ENCODE peak calls at places on chromosomes 7 and 10, in six cellular contexts. One of them, this sample, is unnamed.

GRCh38 chr7:11185179-11185578 is 211.5 kb downstream of the PHF14 start:
- DNase-seq in psoas muscle: no peak
- DNase-seq in adrenal gland: no peak
- DNase-seq in lower lobe of right lung: no peak
- DNase-seq in heart right ventricle: no peak
- DNase-seq in cardiac muscle cell: no peak
- DNase-seq in this sample: no peak

GRCh38 chr10:3071405-3072198 is 4.3 kb downstream of the PFKP start:
- DNase-seq in psoas muscle: no peak
- DNase-seq in adrenal gland: peak; percentile 36
- DNase-seq in lower lobe of right lung: no peak
- DNase-seq in heart right ventricle: no peak
- DNase-seq in cardiac muscle cell: no peak
- DNase-seq in this sample: no peak

GRCh38 chr7:159026271-159027047 is 118.2 kb downstream of the VIPR2 start:
- DNase-seq in psoas muscle: no peak
- DNase-seq in adrenal gland: no peak
- DNase-seq in lower lobe of right lung: no peak
- DNase-seq in heart right ventricle: no peak
- DNase-seq in cardiac muscle cell: no peak
- DNase-seq in this sample: no peak

GRCh38 chr10:57692255-57692980 is 575.3 kb downstream of the IPMK start:
- DNase-seq in psoas muscle: no peak
- DNase-seq in adrenal gland: no peak
- DNase-seq in lower lobe of right lung: no peak
- DNase-seq in heart right ventricle: peak; percentile 5
- DNase-seq in cardiac muscle cell: peak; percentile 73
- DNase-seq in this sample: no peak

GRCh38 chr10:85857305-85857704 is 509.3 kb downstream of the GRID1 start:
- DNase-seq in psoas muscle: no peak
- DNase-seq in adrenal gland: no peak
- DNase-seq in lower lobe of right lung: no peak
- DNase-seq in heart right ventricle: no peak
- DNase-seq in cardiac muscle cell: no peak
- DNase-seq in this sample: no peak

GRCh38 chr10:104334561-104334960 is 3.7 kb downstream of the ITPRIP start:
- DNase-seq in psoas muscle: no peak
- DNase-seq in adrenal gland: no peak
- DNase-seq in lower lobe of right lung: no peak
- DNase-seq in heart right ventricle: no peak
- DNase-seq in cardiac muscle cell: no peak
- DNase-seq in this sample: no peak

GRCh38 chr10:7967035-7967434 is 87.5 kb upstream of the GATA3 start:
- DNase-seq in psoas muscle: no peak
- DNase-seq in adrenal gland: no peak
- DNase-seq in lower lobe of right lung: no peak
- DNase-seq in heart right ventricle: no peak
- DNase-seq in cardiac muscle cell: no peak
- DNase-seq in this sample: no peak

GRCh38 chr7:128982105-128982504 is 44.4 kb downstream of the IRF5 start:
- DNase-seq in psoas muscle: no peak
- DNase-seq in adrenal gland: no peak
- DNase-seq in lower lobe of right lung: no peak
- DNase-seq in heart right ventricle: no peak
- DNase-seq in cardiac muscle cell: no peak
- DNase-seq in this sample: no peak

GRCh38 chr10:29698766-29699490 is 64.2 kb upstream of the SVIL start:
- DNase-seq in psoas muscle: no peak
- DNase-seq in adrenal gland: no peak
- DNase-seq in lower lobe of right lung: no peak
- DNase-seq in heart right ventricle: no peak
- DNase-seq in cardiac muscle cell: no peak
- DNase-seq in this sample: no peak

GRCh38 chr10:61643316-61643751 is 19.4 kb upstream of the CABCOCO1 start:
- DNase-seq in psoas muscle: no peak
- DNase-seq in adrenal gland: no peak
- DNase-seq in lower lobe of right lung: no peak
- DNase-seq in heart right ventricle: no peak
- DNase-seq in cardiac muscle cell: no peak
- DNase-seq in this sample: no peak

GRCh38 chr10:132107947-132108877 is 42.5 kb downstream of the JAKMIP3 start:
- DNase-seq in psoas muscle: no peak
- DNase-seq in adrenal gland: peak; percentile 2
- DNase-seq in lower lobe of right lung: peak; percentile 35
- DNase-seq in heart right ventricle: no peak
- DNase-seq in cardiac muscle cell: no peak
- DNase-seq in this sample: no peak

GRCh38 chr7:135177021-135177696 is 6.7 kb upstream of the CYREN start:
- DNase-seq in psoas muscle: no peak
- DNase-seq in adrenal gland: no peak
- DNase-seq in lower lobe of right lung: no peak
- DNase-seq in heart right ventricle: no peak
- DNase-seq in cardiac muscle cell: no peak
- DNase-seq in this sample: no peak

GRCh38 chr7:135178364-135178763 is 7.9 kb upstream of the CYREN start:
- DNase-seq in psoas muscle: no peak
- DNase-seq in adrenal gland: no peak
- DNase-seq in lower lobe of right lung: no peak
- DNase-seq in heart right ventricle: no peak
- DNase-seq in cardiac muscle cell: no peak
- DNase-seq in this sample: no peak

GRCh38 chr7:135181261-135181928 is 10.9 kb upstream of the CYREN start:
- DNase-seq in psoas muscle: no peak
- DNase-seq in adrenal gland: no peak
- DNase-seq in lower lobe of right lung: no peak
- DNase-seq in heart right ventricle: no peak
- DNase-seq in cardiac muscle cell: no peak
- DNase-seq in this sample: no peak

GRCh38 chr7:135180122-135180521 is 9.6 kb upstream of the CYREN start:
- DNase-seq in psoas muscle: no peak
- DNase-seq in adrenal gland: no peak
- DNase-seq in lower lobe of right lung: no peak
- DNase-seq in heart right ventricle: no peak
- DNase-seq in cardiac muscle cell: no peak
- DNase-seq in this sample: no peak

GRCh38 chr7:135179321-135179925 is 8.9 kb upstream of the CYREN start:
- DNase-seq in psoas muscle: no peak
- DNase-seq in adrenal gland: no peak
- DNase-seq in lower lobe of right lung: no peak
- DNase-seq in heart right ventricle: no peak
- DNase-seq in cardiac muscle cell: no peak
- DNase-seq in this sample: no peak
- H3K9me3 ChIP-seq in psoas muscle: peaks cover 16% of the 10 kb centered on the region
- H3K9me3 ChIP-seq in adrenal gland: peaks cover 16% of the 10 kb centered on the region
- H3K9me3 ChIP-seq in lower lobe of right lung: peaks cover 32% of the 10 kb centered on the region
- H3K9me3 ChIP-seq in heart right ventricle: no peaks in the 10 kb centered on the region
- H3K9me3 ChIP-seq in cardiac muscle cell: peaks cover 4% of the 10 kb centered on the region
- H3K9me3 ChIP-seq in this sample: peaks cover 32% of the 10 kb centered on the region

DNA sequence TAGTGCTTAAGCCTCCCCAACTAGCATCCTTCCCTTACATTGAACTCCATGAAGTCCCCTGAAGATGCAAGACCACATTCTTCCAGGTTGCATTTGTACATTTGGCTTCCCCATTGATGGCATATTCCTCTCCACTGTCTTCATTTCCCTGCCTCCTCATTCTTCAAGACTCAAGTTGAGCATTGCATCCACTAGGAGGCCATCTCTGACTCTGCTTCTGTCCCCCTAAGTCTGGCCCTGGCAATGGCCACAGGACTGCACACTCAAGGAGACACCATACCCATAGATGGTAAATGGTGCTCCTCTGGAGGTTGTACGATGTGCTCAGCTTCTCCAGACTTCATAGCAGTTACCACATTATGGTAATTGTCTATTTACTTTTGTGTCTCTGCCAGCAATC is 112.5 kb downstream of the PTPRZ1 start:
- DNase-seq in psoas muscle: no peak
- DNase-seq in adrenal gland: no peak
- DNase-seq in lower lobe of right lung: no peak
- DNase-seq in heart right ventricle: no peak
- DNase-seq in cardiac muscle cell: no peak
- DNase-seq in this sample: no peak
- TF ChIP-seq CTCF in psoas muscle: no peak
- TF ChIP-seq CTCF in adrenal gland: no peak
- TF ChIP-seq CTCF in lower lobe of right lung: no peak
- TF ChIP-seq CTCF in heart right ventricle: no peak
- TF ChIP-seq CTCF in cardiac muscle cell: no peak
- TF ChIP-seq CTCF in this sample: no peak

GRCh38 chr7:68868975-68869374 is 729.3 kb upstream of the AUTS2 start:
- DNase-seq in psoas muscle: no peak
- DNase-seq in adrenal gland: no peak
- DNase-seq in lower lobe of right lung: no peak
- DNase-seq in heart right ventricle: no peak
- DNase-seq in cardiac muscle cell: no peak
- DNase-seq in this sample: no peak
- H3K9me3 ChIP-seq in psoas muscle: no peaks in the 10 kb centered on the region
- H3K9me3 ChIP-seq in adrenal gland: no peaks in the 10 kb centered on the region
- H3K9me3 ChIP-seq in lower lobe of right lung: no peaks in the 10 kb centered on the region
- H3K9me3 ChIP-seq in heart right ventricle: no peaks in the 10 kb centered on the region
- H3K9me3 ChIP-seq in cardiac muscle cell: no peaks in the 10 kb centered on the region
- H3K9me3 ChIP-seq in this sample: peaks cover 14% of the 10 kb centered on the region

GRCh38 chr7:55568613-55569268 is 3.6 kb downstream of the VOPP1 start:
- DNase-seq in psoas muscle: no peak
- DNase-seq in adrenal gland: no peak
- DNase-seq in lower lobe of right lung: no peak
- DNase-seq in heart right ventricle: no peak
- DNase-seq in cardiac muscle cell: no peak
- DNase-seq in this sample: no peak
- TF ChIP-seq CTCF in psoas muscle: no peak
- TF ChIP-seq CTCF in adrenal gland: no peak
- TF ChIP-seq CTCF in lower lobe of right lung: no peak
- TF ChIP-seq CTCF in heart right ventricle: no peak
- TF ChIP-seq CTCF in cardiac muscle cell: peak; percentile 16
- TF ChIP-seq CTCF in this sample: peak; percentile 25

GRCh38 chr7:63077841-63078240 is 920.8 kb upstream of the ZNF722 start:
- DNase-seq in psoas muscle: no peak
- DNase-seq in adrenal gland: no peak
- DNase-seq in lower lobe of right lung: no peak
- DNase-seq in heart right ventricle: no peak
- DNase-seq in cardiac muscle cell: no peak
- DNase-seq in this sample: no peak

GRCh38 chr7:63080406-63080805 is 918.2 kb upstream of the ZNF722 start:
- DNase-seq in psoas muscle: no peak
- DNase-seq in adrenal gland: no peak
- DNase-seq in lower lobe of right lung: no peak
- DNase-seq in heart right ventricle: no peak
- DNase-seq in cardiac muscle cell: no peak
- DNase-seq in this sample: no peak

DNA sequence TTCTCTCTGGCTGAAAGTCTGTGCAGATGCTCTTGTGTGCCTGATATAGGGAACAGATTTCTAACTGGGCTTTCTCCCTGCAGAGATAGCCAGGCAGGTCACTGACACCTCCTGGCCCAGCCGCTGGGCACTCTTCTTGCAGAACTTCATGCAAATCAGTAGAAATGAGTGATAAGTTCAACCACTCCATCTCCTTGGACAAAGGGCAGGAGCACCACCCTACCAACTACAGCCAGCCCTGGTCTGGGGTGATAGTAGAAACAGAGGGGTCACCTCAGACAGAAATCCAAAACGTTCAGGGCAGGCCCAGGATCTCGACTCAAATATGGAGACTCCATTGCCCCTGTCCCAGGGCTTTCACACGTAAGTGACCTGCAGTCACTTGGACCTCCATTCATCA is 917.8 kb upstream of the ZNF722 start:
- DNase-seq in psoas muscle: no peak
- DNase-seq in adrenal gland: no peak
- DNase-seq in lower lobe of right lung: no peak
- DNase-seq in heart right ventricle: no peak
- DNase-seq in cardiac muscle cell: no peak
- DNase-seq in this sample: no peak
- H3K9me3 ChIP-seq in psoas muscle: peaks cover 8% of the 10 kb centered on the region
- H3K9me3 ChIP-seq in adrenal gland: peaks cover 9% of the 10 kb centered on the region
- H3K9me3 ChIP-seq in lower lobe of right lung: peaks cover 36% of the 10 kb centered on the region
- H3K9me3 ChIP-seq in heart right ventricle: no peaks in the 10 kb centered on the region
- H3K9me3 ChIP-seq in cardiac muscle cell: peaks cover 2% of the 10 kb centered on the region
- H3K9me3 ChIP-seq in this sample: peaks cover 49% of the 10 kb centered on the region

DNA sequence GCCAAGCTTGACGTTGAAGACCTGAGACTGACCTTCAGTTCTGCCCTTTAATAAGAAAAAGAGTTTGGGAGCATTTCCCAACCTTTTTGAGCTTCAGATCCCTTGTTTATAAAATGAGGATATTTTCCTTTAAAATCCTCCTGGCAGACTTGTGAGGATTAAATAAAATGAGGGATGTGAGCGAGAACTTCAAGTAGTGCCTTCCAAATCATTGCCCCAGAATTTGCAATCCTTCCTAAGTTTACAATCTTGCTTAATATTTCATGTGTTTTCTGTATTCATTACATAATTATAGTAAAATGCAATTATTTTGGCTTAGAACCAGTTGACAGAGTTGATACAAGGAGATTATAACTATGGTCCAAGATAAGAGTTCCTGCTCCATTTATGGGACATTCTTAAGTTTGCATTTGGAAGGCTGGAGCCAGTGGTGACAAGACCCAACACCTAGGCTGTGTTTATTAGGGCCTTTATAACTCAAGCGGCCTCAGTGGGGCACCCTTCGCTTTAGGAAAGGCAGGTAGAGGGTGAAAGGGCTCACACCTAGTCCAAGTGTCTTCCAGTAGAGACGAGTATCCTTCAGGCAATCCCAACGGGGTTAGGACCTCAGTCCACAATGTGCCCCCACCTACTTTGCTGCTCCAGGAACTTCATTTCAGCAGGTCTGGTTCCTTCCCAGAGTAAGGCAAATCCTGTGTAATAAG is 317.5 kb downstream of the WDR11 start:
- DNase-seq in psoas muscle: no peak
- DNase-seq in adrenal gland: no peak
- DNase-seq in lower lobe of right lung: no peak
- DNase-seq in heart right ventricle: no peak
- DNase-seq in cardiac muscle cell: no peak
- DNase-seq in this sample: no peak
- TF ChIP-seq CTCF in psoas muscle: no peak
- TF ChIP-seq CTCF in adrenal gland: no peak
- TF ChIP-seq CTCF in lower lobe of right lung: no peak
- TF ChIP-seq CTCF in heart right ventricle: no peak
- TF ChIP-seq CTCF in cardiac muscle cell: no peak
- TF ChIP-seq CTCF in this sample: no peak

GRCh38 chr7:64642875-64643274 is 23.1 kb upstream of the ZNF107 start:
- DNase-seq in psoas muscle: no peak
- DNase-seq in adrenal gland: no peak
- DNase-seq in lower lobe of right lung: no peak
- DNase-seq in heart right ventricle: no peak
- DNase-seq in cardiac muscle cell: no peak
- DNase-seq in this sample: no peak
- H3K9me3 ChIP-seq in psoas muscle: no peaks in the 10 kb centered on the region
- H3K9me3 ChIP-seq in adrenal gland: no peaks in the 10 kb centered on the region
- H3K9me3 ChIP-seq in lower lobe of right lung: no peaks in the 10 kb centered on the region
- H3K9me3 ChIP-seq in heart right ventricle: no peaks in the 10 kb centered on the region
- H3K9me3 ChIP-seq in cardiac muscle cell: peaks cover 4% of the 10 kb centered on the region
- H3K9me3 ChIP-seq in this sample: no peaks in the 10 kb centered on the region